ENCODE peak calls at places on chromosomes 6 and 20, in ten cellular contexts. One of them, this sample, is unnamed.

GRCh38 chr6:32845381-32845884 is 1.6 kb upstream of the PSMB8 start:
- DNase-seq in endothelial cell of umbilical vein: no peak
- DNase-seq in fibroblast of pulmonary artery: no peak
- DNase-seq in mucosa of descending colon: no peak
- DNase-seq in psoas muscle: no peak
- DNase-seq in H7: peak; percentile 20
- DNase-seq in heart left ventricle: peak; percentile 33
- DNase-seq in GM12865: peak; percentile 75
- DNase-seq in cardiac fibroblast: no peak
- DNase-seq in naive thymus-derived CD4-positive, alpha-beta T cell: peak; percentile 63
- DNase-seq in this sample: no peak

GRCh38 chr6:136371117-136371696 is 81.6 kb upstream of the BCLAF1 start:
- DNase-seq in endothelial cell of umbilical vein: no peak
- DNase-seq in fibroblast of pulmonary artery: no peak
- DNase-seq in mucosa of descending colon: no peak
- DNase-seq in psoas muscle: no peak
- DNase-seq in H7: no peak
- DNase-seq in heart left ventricle: no peak
- DNase-seq in GM12865: no peak
- DNase-seq in cardiac fibroblast: no peak
- DNase-seq in naive thymus-derived CD4-positive, alpha-beta T cell: no peak
- DNase-seq in this sample: no peak

GRCh38 chr6:2765896-2766766 is 938 bp downstream of the WRNIP1 start:
- DNase-seq in endothelial cell of umbilical vein: peak; percentile 48
- DNase-seq in fibroblast of pulmonary artery: peak; percentile 46
- DNase-seq in mucosa of descending colon: peak; percentile 53
- DNase-seq in psoas muscle: peak; percentile 58
- DNase-seq in H7: peak; percentile 87
- DNase-seq in heart left ventricle: peak; percentile 58
- DNase-seq in GM12865: peak; percentile 64
- DNase-seq in cardiac fibroblast: peak; percentile 47
- DNase-seq in naive thymus-derived CD4-positive, alpha-beta T cell: peak; percentile 13
- DNase-seq in this sample: peak; percentile 55

GRCh38 chr6:138044458-138044857 is 62.8 kb downstream of the PERP start:
- DNase-seq in endothelial cell of umbilical vein: no peak
- DNase-seq in fibroblast of pulmonary artery: no peak
- DNase-seq in mucosa of descending colon: no peak
- DNase-seq in psoas muscle: no peak
- DNase-seq in H7: no peak
- DNase-seq in heart left ventricle: no peak
- DNase-seq in GM12865: no peak
- DNase-seq in cardiac fibroblast: no peak
- DNase-seq in naive thymus-derived CD4-positive, alpha-beta T cell: no peak
- DNase-seq in this sample: no peak

GRCh38 chr20:53786445-53787267 is 193.0 kb upstream of the ZNF217 start:
- DNase-seq in endothelial cell of umbilical vein: peak; percentile 70
- DNase-seq in fibroblast of pulmonary artery: no peak
- DNase-seq in mucosa of descending colon: peak; percentile 47
- DNase-seq in psoas muscle: no peak
- DNase-seq in H7: no peak
- DNase-seq in heart left ventricle: no peak
- DNase-seq in GM12865: no peak
- DNase-seq in cardiac fibroblast: no peak
- DNase-seq in naive thymus-derived CD4-positive, alpha-beta T cell: no peak
- DNase-seq in this sample: peak; percentile 60

GRCh38 chr20:1373614-1374013 is 19.2 kb downstream of the FKBP1A start:
- DNase-seq in endothelial cell of umbilical vein: peak; percentile 79
- DNase-seq in fibroblast of pulmonary artery: no peak
- DNase-seq in mucosa of descending colon: peak; percentile 1
- DNase-seq in psoas muscle: no peak
- DNase-seq in H7: no peak
- DNase-seq in heart left ventricle: no peak
- DNase-seq in GM12865: no peak
- DNase-seq in cardiac fibroblast: no peak
- DNase-seq in naive thymus-derived CD4-positive, alpha-beta T cell: no peak
- DNase-seq in this sample: no peak

GRCh38 chr6:168128006-168128630 is 49.1 kb upstream of the FRMD1 start:
- DNase-seq in endothelial cell of umbilical vein: no peak
- DNase-seq in fibroblast of pulmonary artery: no peak
- DNase-seq in mucosa of descending colon: no peak
- DNase-seq in psoas muscle: no peak
- DNase-seq in H7: peak; percentile 43
- DNase-seq in heart left ventricle: no peak
- DNase-seq in GM12865: no peak
- DNase-seq in cardiac fibroblast: no peak
- DNase-seq in naive thymus-derived CD4-positive, alpha-beta T cell: no peak
- DNase-seq in this sample: no peak

GRCh38 chr20:52124821-52125220 is 66.8 kb downstream of the ZFP64 start:
- DNase-seq in endothelial cell of umbilical vein: no peak
- DNase-seq in fibroblast of pulmonary artery: no peak
- DNase-seq in mucosa of descending colon: no peak
- DNase-seq in psoas muscle: no peak
- DNase-seq in H7: no peak
- DNase-seq in heart left ventricle: no peak
- DNase-seq in GM12865: no peak
- DNase-seq in cardiac fibroblast: no peak
- DNase-seq in naive thymus-derived CD4-positive, alpha-beta T cell: no peak
- DNase-seq in this sample: no peak

GRCh38 chr6:151060096-151060741 is 179.5 kb upstream of the AKAP12 start:
- DNase-seq in endothelial cell of umbilical vein: peak; percentile 90
- DNase-seq in fibroblast of pulmonary artery: peak; percentile 86
- DNase-seq in mucosa of descending colon: no peak
- DNase-seq in psoas muscle: no peak
- DNase-seq in H7: no peak
- DNase-seq in heart left ventricle: no peak
- DNase-seq in GM12865: no peak
- DNase-seq in cardiac fibroblast: peak; percentile 77
- DNase-seq in naive thymus-derived CD4-positive, alpha-beta T cell: no peak
- DNase-seq in this sample: no peak

GRCh38 chr6:29708432-29709177 is 14.6 kb upstream of the HLA-F start:
- DNase-seq in endothelial cell of umbilical vein: no peak
- DNase-seq in fibroblast of pulmonary artery: no peak
- DNase-seq in mucosa of descending colon: peak; percentile 57
- DNase-seq in psoas muscle: no peak
- DNase-seq in H7: no peak
- DNase-seq in heart left ventricle: no peak
- DNase-seq in GM12865: peak; percentile 78
- DNase-seq in cardiac fibroblast: no peak
- DNase-seq in naive thymus-derived CD4-positive, alpha-beta T cell: peak; percentile 96
- DNase-seq in this sample: no peak

GRCh38 chr6:149545258-149545753 is 537 bp downstream of the PPIL4 start:
- DNase-seq in endothelial cell of umbilical vein: peak; percentile 86
- DNase-seq in fibroblast of pulmonary artery: peak; percentile 78
- DNase-seq in mucosa of descending colon: peak; percentile 51
- DNase-seq in psoas muscle: peak; percentile 24
- DNase-seq in H7: peak; percentile 46
- DNase-seq in heart left ventricle: peak; percentile 42
- DNase-seq in GM12865: peak; percentile 66
- DNase-seq in cardiac fibroblast: peak; percentile 86
- DNase-seq in naive thymus-derived CD4-positive, alpha-beta T cell: peak; percentile 88
- DNase-seq in this sample: peak; percentile 72

DNA sequence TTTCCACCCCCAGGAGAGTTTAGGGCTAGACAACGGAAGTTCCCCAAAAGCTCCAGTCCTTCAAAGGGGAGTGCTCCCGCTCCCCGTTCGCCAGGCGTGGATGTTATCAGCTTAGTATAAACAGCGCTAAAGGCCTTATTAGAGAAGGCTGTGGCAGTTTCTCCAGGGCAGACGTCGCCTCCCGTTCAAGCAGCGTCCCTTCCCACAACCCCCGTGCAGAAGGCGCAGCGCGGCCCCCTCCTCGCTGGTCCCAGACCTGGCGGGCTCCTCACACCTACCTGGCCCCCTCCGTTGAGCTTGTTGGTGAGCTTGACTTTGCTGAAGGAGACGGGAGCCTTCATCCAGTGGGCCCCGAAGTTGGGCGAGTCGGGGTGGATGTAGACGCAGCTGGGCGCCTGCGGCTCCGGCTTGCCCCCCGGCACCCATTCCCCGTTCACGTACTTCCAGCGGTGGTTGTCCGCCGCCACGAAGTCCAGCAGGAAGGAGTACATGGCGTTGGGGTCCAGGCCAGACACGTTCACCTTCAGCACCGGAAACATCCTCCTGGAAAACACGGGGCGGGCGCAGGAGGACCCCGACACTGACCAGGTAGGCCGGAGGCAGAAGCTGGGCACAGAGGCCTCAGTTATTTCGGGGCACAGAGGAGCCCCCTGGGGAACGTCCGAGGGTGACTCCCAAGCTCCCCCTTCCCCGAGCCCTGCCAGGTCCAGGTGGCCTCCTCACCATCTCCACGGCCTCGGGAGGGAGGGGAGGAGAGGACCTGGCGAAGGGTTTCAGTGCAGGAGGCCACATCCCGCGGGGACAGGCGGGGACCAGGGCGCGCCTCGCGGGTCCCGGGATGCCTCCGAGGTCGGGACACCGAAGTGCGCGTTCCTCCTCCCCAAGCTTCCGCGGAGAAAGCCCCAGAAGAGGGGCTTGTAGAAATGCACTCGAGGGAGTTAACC is 1.1 kb downstream of the TBXT start:
- DNase-seq in endothelial cell of umbilical vein: no peak
- DNase-seq in fibroblast of pulmonary artery: no peak
- DNase-seq in mucosa of descending colon: no peak
- DNase-seq in psoas muscle: no peak
- DNase-seq in H7: peak; percentile 63
- DNase-seq in heart left ventricle: no peak
- DNase-seq in GM12865: no peak
- DNase-seq in cardiac fibroblast: no peak
- DNase-seq in naive thymus-derived CD4-positive, alpha-beta T cell: no peak
- DNase-seq in this sample: no peak
- H3K4me3 ChIP-seq in endothelial cell of umbilical vein: no peak overlapping the region
- H3K4me3 ChIP-seq in fibroblast of pulmonary artery: no peak overlapping the region
- H3K4me3 ChIP-seq in mucosa of descending colon: no peak overlapping the region
- H3K4me3 ChIP-seq in psoas muscle: no peak overlapping the region
- H3K4me3 ChIP-seq in H7: peak overlapping the region; percentile 51
- H3K4me3 ChIP-seq in heart left ventricle: no peak overlapping the region
- H3K4me3 ChIP-seq in GM12865: peak overlapping the region; percentile 65
- H3K4me3 ChIP-seq in cardiac fibroblast: no peak overlapping the region
- H3K4me3 ChIP-seq in naive thymus-derived CD4-positive, alpha-beta T cell: no peak overlapping the region
- H3K4me3 ChIP-seq in this sample: no peak overlapping the region

DNA sequence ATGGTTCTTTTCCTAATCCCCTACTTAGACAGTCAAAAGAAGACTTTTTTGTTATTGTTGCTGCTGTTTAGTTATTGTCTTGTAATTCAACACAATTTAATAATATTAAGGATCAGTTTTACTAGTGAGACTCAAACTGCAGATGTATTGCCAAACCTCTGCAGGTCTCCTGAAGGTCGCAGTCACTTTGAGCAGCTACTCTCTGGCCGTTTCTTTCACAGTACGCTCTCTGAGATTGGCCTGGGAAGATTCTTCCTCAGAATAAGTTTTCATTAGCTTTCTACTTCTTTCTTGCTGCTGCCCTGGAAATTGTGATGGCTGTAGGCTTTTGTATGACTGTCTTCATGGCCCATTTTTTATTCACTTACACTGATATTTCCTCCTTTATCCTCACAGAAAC is 930.8 kb downstream of the QKI start:
- DNase-seq in endothelial cell of umbilical vein: no peak
- DNase-seq in fibroblast of pulmonary artery: no peak
- DNase-seq in mucosa of descending colon: no peak
- DNase-seq in psoas muscle: no peak
- DNase-seq in H7: no peak
- DNase-seq in heart left ventricle: no peak
- DNase-seq in GM12865: no peak
- DNase-seq in cardiac fibroblast: no peak
- DNase-seq in naive thymus-derived CD4-positive, alpha-beta T cell: no peak
- DNase-seq in this sample: peak; percentile 74
- H3K4me3 ChIP-seq in endothelial cell of umbilical vein: no peak overlapping the region
- H3K4me3 ChIP-seq in fibroblast of pulmonary artery: no peak overlapping the region
- H3K4me3 ChIP-seq in mucosa of descending colon: no peak overlapping the region
- H3K4me3 ChIP-seq in psoas muscle: no peak overlapping the region
- H3K4me3 ChIP-seq in H7: no peak overlapping the region
- H3K4me3 ChIP-seq in heart left ventricle: no peak overlapping the region
- H3K4me3 ChIP-seq in GM12865: no peak overlapping the region
- H3K4me3 ChIP-seq in cardiac fibroblast: no peak overlapping the region
- H3K4me3 ChIP-seq in naive thymus-derived CD4-positive, alpha-beta T cell: no peak overlapping the region
- H3K4me3 ChIP-seq in this sample: no peak overlapping the region

DNA sequence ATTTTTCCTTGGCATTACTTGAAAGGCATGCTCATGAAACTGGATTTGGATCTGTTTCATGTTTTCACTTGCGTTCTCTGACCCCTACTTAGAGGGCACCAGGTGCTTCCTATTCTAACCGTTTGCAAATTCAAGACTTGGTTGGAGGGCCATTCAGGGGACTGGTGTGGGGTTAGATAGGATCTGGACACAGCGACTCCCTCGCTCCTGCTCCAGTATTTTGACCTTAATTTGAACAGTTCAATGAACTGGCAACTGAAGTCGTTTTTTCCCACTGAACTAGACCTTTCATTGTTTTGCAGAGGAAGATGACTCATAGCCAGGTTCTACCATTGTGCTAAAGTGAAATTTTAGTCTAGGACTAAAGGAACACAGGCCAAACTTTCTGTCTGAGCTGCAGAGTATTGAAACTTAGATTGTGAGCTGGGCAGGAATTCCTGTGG is 64.6 kb downstream of the UTRN start:
- DNase-seq in endothelial cell of umbilical vein: peak; percentile 100
- DNase-seq in fibroblast of pulmonary artery: peak; percentile 90
- DNase-seq in mucosa of descending colon: no peak
- DNase-seq in psoas muscle: no peak
- DNase-seq in H7: peak; percentile 47
- DNase-seq in heart left ventricle: peak; percentile 38
- DNase-seq in GM12865: peak; percentile 66
- DNase-seq in cardiac fibroblast: peak; percentile 83
- DNase-seq in naive thymus-derived CD4-positive, alpha-beta T cell: no peak
- DNase-seq in this sample: peak; percentile 43
- H3K4me3 ChIP-seq in endothelial cell of umbilical vein: no peak overlapping the region
- H3K4me3 ChIP-seq in fibroblast of pulmonary artery: peak overlapping the region; percentile 36
- H3K4me3 ChIP-seq in mucosa of descending colon: no peak overlapping the region
- H3K4me3 ChIP-seq in psoas muscle: no peak overlapping the region
- H3K4me3 ChIP-seq in H7: no peak overlapping the region
- H3K4me3 ChIP-seq in heart left ventricle: no peak overlapping the region
- H3K4me3 ChIP-seq in GM12865: peak overlapping the region; percentile 54
- H3K4me3 ChIP-seq in cardiac fibroblast: no peak overlapping the region
- H3K4me3 ChIP-seq in naive thymus-derived CD4-positive, alpha-beta T cell: peak overlapping the region; percentile 29
- H3K4me3 ChIP-seq in this sample: no peak overlapping the region

GRCh38 chr6:112691289-112691688 is 344.2 kb downstream of the RFPL4B start:
- DNase-seq in endothelial cell of umbilical vein: peak; percentile 64
- DNase-seq in fibroblast of pulmonary artery: peak; percentile 76
- DNase-seq in mucosa of descending colon: peak; percentile 14
- DNase-seq in psoas muscle: no peak
- DNase-seq in H7: no peak
- DNase-seq in heart left ventricle: no peak
- DNase-seq in GM12865: no peak
- DNase-seq in cardiac fibroblast: peak; percentile 79
- DNase-seq in naive thymus-derived CD4-positive, alpha-beta T cell: no peak
- DNase-seq in this sample: no peak

GRCh38 chr6:112694986-112695385 is 347.9 kb downstream of the RFPL4B start:
- DNase-seq in endothelial cell of umbilical vein: peak; percentile 87
- DNase-seq in fibroblast of pulmonary artery: no peak
- DNase-seq in mucosa of descending colon: no peak
- DNase-seq in psoas muscle: no peak
- DNase-seq in H7: no peak
- DNase-seq in heart left ventricle: no peak
- DNase-seq in GM12865: no peak
- DNase-seq in cardiac fibroblast: no peak
- DNase-seq in naive thymus-derived CD4-positive, alpha-beta T cell: no peak
- DNase-seq in this sample: no peak

GRCh38 chr6:112690497-112691202 is 343.5 kb downstream of the RFPL4B start:
- DNase-seq in endothelial cell of umbilical vein: no peak
- DNase-seq in fibroblast of pulmonary artery: peak; percentile 13
- DNase-seq in mucosa of descending colon: no peak
- DNase-seq in psoas muscle: no peak
- DNase-seq in H7: no peak
- DNase-seq in heart left ventricle: no peak
- DNase-seq in GM12865: no peak
- DNase-seq in cardiac fibroblast: peak; percentile 61
- DNase-seq in naive thymus-derived CD4-positive, alpha-beta T cell: no peak
- DNase-seq in this sample: no peak
- H3K4me3 ChIP-seq in endothelial cell of umbilical vein: no peak overlapping the region
- H3K4me3 ChIP-seq in fibroblast of pulmonary artery: no peak overlapping the region
- H3K4me3 ChIP-seq in mucosa of descending colon: no peak overlapping the region
- H3K4me3 ChIP-seq in psoas muscle: no peak overlapping the region
- H3K4me3 ChIP-seq in H7: no peak overlapping the region
- H3K4me3 ChIP-seq in heart left ventricle: no peak overlapping the region
- H3K4me3 ChIP-seq in GM12865: no peak overlapping the region
- H3K4me3 ChIP-seq in cardiac fibroblast: no peak overlapping the region
- H3K4me3 ChIP-seq in naive thymus-derived CD4-positive, alpha-beta T cell: no peak overlapping the region
- H3K4me3 ChIP-seq in this sample: no peak overlapping the region

This sample was measured in HAP-1.